ENCODE peak calls at places on chromosomes 12 and 14, in ten cellular contexts. W is SK-N-SH, F is retinal pigment epithelial cell, T is fibroblast of lung, B is mucosa of descending colon, M is fibroblast of villous mesenchyme, K is AG09309, A is Panc1, P is lower leg skin, Z is aorta. V is an unnamed sample.

GRCh38 chr12:13268606-13269005 is 72.1 kb downstream of the EMP1 start:
- DNase-seq in W (no peak), F (no peak), T (no peak), B (no peak), M (no peak), K (no peak), A (no peak), P (no peak), Z (no peak), V (no peak)

GRCh38 chr12:510071-510825 is 50.5 kb downstream of the B4GALNT3 start:
- DNase-seq in W (peak; percentile 36), F (no peak), T (no peak), B (peak; percentile 81), M (no peak), K (no peak), A (no peak), P (peak; percentile 33), Z (no peak), V (no peak)

GRCh38 chr12:29148065-29148957 is 767 bp upstream of the FAR2 start:
- DNase-seq in W (peak; percentile 80), F (no peak), T (peak; percentile 53), B (peak; percentile 77), M (peak; percentile 13), K (no peak), A (no peak), P (peak; percentile 63), Z (no peak), V (no peak)

GRCh38 chr12:85405781-85406522 is 125.9 kb downstream of the ALX1 start:
- DNase-seq in W (no peak), F (peak; percentile 77), T (peak; percentile 64), B (no peak), M (peak; percentile 63), K (peak; percentile 41), A (no peak), P (no peak), Z (no peak), V (peak; percentile 39)

GRCh38 chr12:70255311-70255710 is 12.1 kb downstream of the CNOT2 start:
- DNase-seq in W (no peak), F (no peak), T (peak; percentile 46), B (no peak), M (no peak), K (no peak), A (no peak), P (no peak), Z (no peak), V (no peak)

GRCh38 chr12:62767946-62768345 is 167.0 kb downstream of the PPM1H start:
- DNase-seq in W (no peak), F (no peak), T (no peak), B (no peak), M (no peak), K (no peak), A (no peak), P (no peak), Z (no peak), V (no peak)

GRCh38 chr14:93060841-93061240 is 54.9 kb downstream of the ITPK1 start:
- DNase-seq in W (no peak), F (no peak), T (no peak), B (no peak), M (no peak), K (no peak), A (no peak), P (no peak), Z (no peak), V (no peak)

GRCh38 chr12:50119387-50119786 is 7.4 kb downstream of the COX14 start:
- DNase-seq in W (no peak), F (no peak), T (no peak), B (no peak), M (no peak), K (no peak), A (no peak), P (no peak), Z (no peak), V (no peak)

GRCh38 chr14:73785336-73785833 is 66.2 kb upstream of the PTGR2 start:
- DNase-seq in W (peak; percentile 61), F (peak; percentile 85), T (peak; percentile 96), B (peak; percentile 49), M (peak; percentile 98), K (no peak), A (peak; percentile 46), P (no peak), Z (peak; percentile 70), V (peak; percentile 70)

GRCh38 chr14:54790092-54790491 is 112.5 kb downstream of the GCH1 start:
- DNase-seq in W (no peak), F (no peak), T (no peak), B (no peak), M (no peak), K (no peak), A (no peak), P (no peak), Z (no peak), V (no peak)

GRCh38 chr14:55798400-55798799 is 218.4 kb downstream of the KTN1 start:
- DNase-seq in W (no peak), F (no peak), T (no peak), B (no peak), M (no peak), K (no peak), A (no peak), P (no peak), Z (no peak), V (no peak)
- H3K4me3 ChIP-seq in W (no peak overlapping the region), F (no peak overlapping the region), T (no peak overlapping the region), B (no peak overlapping the region), M (no peak overlapping the region), K (no peak overlapping the region), A (no peak overlapping the region), P (no peak overlapping the region), Z (no peak overlapping the region), V (no peak overlapping the region)

GRCh38 chr14:61854898-61855297 is 92.7 kb downstream of the SNAPC1 start:
- DNase-seq in W (no peak), F (no peak), T (no peak), B (no peak), M (no peak), K (no peak), A (no peak), P (no peak), Z (no peak), V (no peak)
- H3K4me3 ChIP-seq in W (no peak overlapping the region), F (no peak overlapping the region), T (no peak overlapping the region), B (no peak overlapping the region), M (no peak overlapping the region), K (no peak overlapping the region), A (no peak overlapping the region), P (no peak overlapping the region), Z (no peak overlapping the region), V (no peak overlapping the region)

GRCh38 chr12:57278465-57279453 is 27.8 kb upstream of the STAC3 start:
- DNase-seq in W (no peak), F (no peak), T (no peak), B (no peak), M (no peak), K (no peak), A (no peak), P (no peak), Z (no peak), V (no peak)

GRCh38 chr12:57276935-57277563 is 26.1 kb upstream of the STAC3 start:
- DNase-seq in W (no peak), F (no peak), T (peak; percentile 34), B (peak; percentile 48), M (peak; percentile 31), K (no peak), A (no peak), P (no peak), Z (no peak), V (no peak)

DNA sequence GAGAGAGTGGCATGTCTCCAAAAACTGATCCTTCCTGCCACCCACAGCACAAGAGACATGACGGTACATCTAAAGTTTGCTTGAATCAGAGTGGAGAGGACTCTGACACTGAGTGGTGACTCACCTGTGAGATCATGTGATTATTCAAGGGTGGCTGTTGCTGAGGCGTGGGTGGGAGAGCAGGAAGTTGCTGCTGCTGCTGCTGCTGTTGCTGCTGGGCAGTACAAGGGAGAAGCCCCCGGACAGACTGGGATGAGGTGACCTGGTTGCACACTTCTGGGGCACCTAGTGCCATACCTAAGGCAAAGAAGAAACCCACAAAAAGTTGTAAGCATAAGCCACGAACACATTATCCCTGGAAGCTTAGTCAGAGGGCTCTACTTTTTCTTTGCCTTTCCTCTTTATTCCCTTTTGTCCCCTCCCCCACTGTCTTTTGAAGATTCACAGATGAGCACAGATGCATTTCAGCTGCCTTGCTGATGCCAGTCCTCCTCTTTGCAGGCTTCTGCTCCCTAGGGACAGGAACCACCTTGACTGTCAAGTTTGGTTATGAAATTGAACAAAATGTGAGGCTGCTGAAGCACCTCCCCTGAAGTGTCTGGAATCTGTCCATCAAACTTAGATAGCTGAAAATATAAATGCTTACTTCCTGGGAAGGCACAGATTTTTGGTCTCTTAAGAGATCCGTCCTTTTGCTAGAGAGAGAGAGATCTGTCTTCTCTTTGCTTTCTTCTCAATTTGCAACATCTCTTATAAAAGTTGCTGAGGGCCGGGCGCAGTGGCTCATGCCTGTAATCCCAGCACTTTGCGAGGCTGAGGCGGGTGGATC is 29.5 kb upstream of the STAC3 start:
- DNase-seq in W (no peak), F (peak; percentile 45), T (peak; percentile 83), B (peak; percentile 71), M (peak; percentile 83), K (peak; percentile 79), A (peak; percentile 64), P (peak; percentile 25), Z (no peak), V (peak; percentile 73)
- H3K4me3 ChIP-seq in W (peak overlapping the region; percentile 30), F (no peak overlapping the region), T (no peak overlapping the region), B (no peak overlapping the region), M (no peak overlapping the region), K (no peak overlapping the region), A (no peak overlapping the region), P (no peak overlapping the region), Z (no peak overlapping the region), V (no peak overlapping the region)

GRCh38 chr12:57260366-57260765 is 9.4 kb upstream of the STAC3 start:
- DNase-seq in W (no peak), F (no peak), T (no peak), B (no peak), M (no peak), K (no peak), A (no peak), P (no peak), Z (no peak), V (no peak)

GRCh38 chr12:57263096-57263495 is 12.1 kb upstream of the STAC3 start:
- DNase-seq in W (no peak), F (no peak), T (no peak), B (no peak), M (no peak), K (no peak), A (no peak), P (no peak), Z (no peak), V (no peak)

GRCh38 chr12:57262126-57262822 is 11.3 kb upstream of the STAC3 start:
- DNase-seq in W (no peak), F (no peak), T (no peak), B (no peak), M (no peak), K (no peak), A (no peak), P (no peak), Z (no peak), V (no peak)

GRCh38 chr12:57258977-57259970 is 8.3 kb upstream of the STAC3 start:
- DNase-seq in W (no peak), F (no peak), T (peak; percentile 44), B (no peak), M (peak; percentile 82), K (no peak), A (no peak), P (no peak), Z (no peak), V (no peak)

DNA sequence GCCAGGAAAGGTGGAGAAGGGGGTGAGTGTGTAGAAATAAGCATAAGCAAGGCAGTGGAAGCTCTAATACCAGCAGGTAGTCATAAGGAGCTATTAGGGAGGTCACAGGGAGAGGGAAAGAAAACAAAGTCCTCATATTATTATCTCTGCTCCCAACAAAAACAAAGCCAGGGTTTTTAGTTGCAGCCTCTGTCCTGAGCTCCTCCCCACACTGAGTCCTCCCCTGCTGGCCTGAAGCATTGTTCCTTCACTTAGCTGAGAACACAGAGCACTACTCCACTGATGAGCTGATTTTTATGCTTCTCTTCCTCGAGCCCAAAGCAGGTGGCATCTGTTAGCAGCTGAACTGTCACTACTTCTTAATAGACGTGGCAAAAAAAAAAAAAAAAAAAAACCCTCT is 10.4 kb upstream of the STAC3 start:
- DNase-seq in W (no peak), F (no peak), T (no peak), B (no peak), M (no peak), K (no peak), A (no peak), P (no peak), Z (no peak), V (no peak)
- H3K4me3 ChIP-seq in W (no peak overlapping the region), F (no peak overlapping the region), T (no peak overlapping the region), B (no peak overlapping the region), M (no peak overlapping the region), K (no peak overlapping the region), A (no peak overlapping the region), P (no peak overlapping the region), Z (no peak overlapping the region), V (no peak overlapping the region)